ENCODE peak calls at places on chromosome 11, in seven cellular contexts. V is trophoblast cell, T is IMR-90, Z is neuronal stem cell, M is mesendoderm, X is mesenchymal stem cell, H is H1. Y is an unnamed sample.

GRCh38 chr11:3156661-3157311 is 8.3 kb downstream of the OSBPL5 start:
- DNase-seq in V (no peak), T (no peak), Z (no peak), M (no peak), X (no peak), H (no peak), Y (no peak)

GRCh38 chr11:67240575-67241389 is 25.5 kb upstream of the GRK2 start:
- DNase-seq in V (peak), T (peak), Z (no peak), M (peak), X (peak), H (no peak), Y (peak)

GRCh38 chr11:7579226-7579825 is 65.5 kb downstream of the PPFIBP2 start:
- DNase-seq in V (peak), T (peak), Z (no peak), M (no peak), X (peak), H (no peak), Y (no peak)

GRCh38 chr11:13970986-13971385 is 8.5 kb downstream of the SPON1 start:
- DNase-seq in V (peak), T (no peak), Z (no peak), M (peak), X (no peak), H (no peak), Y (peak)

GRCh38 chr11:102518296-102519094 is 12.1 kb downstream of the MMP7 start:
- DNase-seq in V (no peak), T (no peak), Z (no peak), M (peak), X (no peak), H (no peak), Y (no peak)

GRCh38 chr11:35323076-35323868 is 96.1 kb downstream of the SLC1A2 start:
- DNase-seq in V (peak), T (peak), Z (no peak), M (no peak), X (no peak), H (no peak), Y (no peak)

GRCh38 chr11:34423300-34423699 is 15.4 kb upstream of the CAT start:
- DNase-seq in V (peak), T (no peak), Z (no peak), M (peak), X (no peak), H (no peak), Y (no peak)

GRCh38 chr11:112797072-112797471 is 164.1 kb upstream of the NCAM1 start:
- DNase-seq in V (peak), T (no peak), Z (peak), M (peak), X (peak), H (peak), Y (peak)

GRCh38 chr11:44112083-44112865 is 16.8 kb downstream of the EXT2 start:
- DNase-seq in V (no peak), T (peak), Z (no peak), M (no peak), X (peak), H (no peak), Y (no peak)

GRCh38 chr11:84558085-84558905 is 1068.8 kb downstream of the DLG2 start:
- DNase-seq in V (peak), T (peak), Z (peak), M (peak), X (peak), H (no peak), Y (peak)

GRCh38 chr11:70225629-70226582 is 22.8 kb downstream of the FADD start:
- DNase-seq in V (no peak), T (no peak), Z (no peak), M (peak), X (no peak), H (no peak), Y (peak)

GRCh38 chr11:8338138-8338537 is 74.5 kb upstream of the LMO1 start:
- DNase-seq in V (peak), T (peak), Z (no peak), M (peak), X (peak), H (no peak), Y (peak)

GRCh38 chr11:96207459-96208449 is 135.2 kb downstream of the MAML2 start:
- DNase-seq in V (no peak), T (peak), Z (no peak), M (peak), X (peak), H (no peak), Y (no peak)

GRCh38 chr11:47466701-47467250 is 17.8 kb upstream of the RAPSN start:
- DNase-seq in V (no peak), T (no peak), Z (no peak), M (peak), X (no peak), H (no peak), Y (no peak)

GRCh38 chr11:100640071-100640470 is 47.0 kb upstream of the ARHGAP42 start:
- DNase-seq in V (no peak), T (peak), Z (no peak), M (no peak), X (no peak), H (no peak), Y (no peak)

GRCh38 chr11:46337626-46338345 is 9.5 kb upstream of the DGKZ start:
- DNase-seq in V (peak), T (no peak), Z (no peak), M (no peak), X (no peak), H (no peak), Y (no peak)

GRCh38 chr11:46564459-46564858 is 29.4 kb downstream of the AMBRA1 start:
- DNase-seq in V (peak), T (peak), Z (no peak), M (no peak), X (peak), H (no peak), Y (no peak)

GRCh38 chr11:126736682-126737404 is 263.7 kb downstream of the KIRREL3 start:
- DNase-seq in V (no peak), T (no peak), Z (no peak), M (no peak), X (no peak), H (no peak), Y (no peak)

GRCh38 chr11:64246874-64247728 is at the start of gene PPP1R14B:
- DNase-seq in V (peak), T (peak), Z (peak), M (peak), X (peak), H (no peak), Y (peak)

GRCh38 chr11:62452261-62452660 is 33.4 kb downstream of the SCGB1A1 start:
- DNase-seq in V (no peak), T (no peak), Z (no peak), M (no peak), X (peak), H (no peak), Y (no peak)

GRCh38 chr11:123601136-123601535 is 53.3 kb downstream of the SCN3B start:
- DNase-seq in V (peak), T (peak), Z (no peak), M (no peak), X (peak), H (no peak), Y (no peak)

GRCh38 chr11:116730568-116730967 is 42.2 kb downstream of the BUD13 start:
- DNase-seq in V (no peak), T (no peak), Z (no peak), M (no peak), X (no peak), H (no peak), Y (no peak)

GRCh38 chr11:119371778-119372182 is 9.7 kb downstream of the USP2 start:
- DNase-seq in V (no peak), T (no peak), Z (no peak), M (no peak), X (no peak), H (no peak), Y (peak)

GRCh38 chr11:101445761-101446160 is 138.0 kb downstream of the TRPC6 start:
- DNase-seq in V (no peak), T (no peak), Z (no peak), M (no peak), X (no peak), H (no peak), Y (no peak)

GRCh38 chr11:44837650-44838049 is 110.9 kb downstream of the TSPAN18 start:
- DNase-seq in V (peak), T (peak), Z (no peak), M (no peak), X (no peak), H (no peak), Y (no peak)

GRCh38 chr11:2987881-2988280 is 4.2 kb downstream of the NAP1L4 start:
- DNase-seq in V (no peak), T (no peak), Z (no peak), M (no peak), X (no peak), H (no peak), Y (no peak)

GRCh38 chr11:34601085-34601444 is 19.8 kb upstream of the EHF start:
- DNase-seq in V (no peak), T (peak), Z (no peak), M (peak), X (peak), H (no peak), Y (no peak)

GRCh38 chr11:88175004-88175706 is at the start of gene RAB38:
- DNase-seq in V (peak), T (peak), Z (peak), M (peak), X (peak), H (peak), Y (peak)

GRCh38 chr11:36492724-36493304 is 17.3 kb downstream of the TRAF6 start:
- DNase-seq in V (peak), T (peak), Z (peak), M (peak), X (peak), H (no peak), Y (no peak)

GRCh38 chr11:79971255-79971654 is 530.4 kb upstream of the TENM4 start:
- DNase-seq in V (no peak), T (no peak), Z (no peak), M (peak), X (no peak), H (no peak), Y (no peak)

GRCh38 chr11:19919050-19919561 is 206.5 kb downstream of the NAV2 start:
- DNase-seq in V (peak), T (peak), Z (no peak), M (no peak), X (peak), H (no peak), Y (no peak)

GRCh38 chr11:134779179-134779578 is 367.1 kb upstream of the B3GAT1 start:
- DNase-seq in V (no peak), T (no peak), Z (no peak), M (no peak), X (no peak), H (no peak), Y (no peak)

GRCh38 chr11:78050964-78051831 is 12.5 kb upstream of the THRSP start:
- DNase-seq in V (no peak), T (peak), Z (no peak), M (peak), X (peak), H (no peak), Y (peak)

GRCh38 chr11:69292221-69292648 is 1.7 kb upstream of the MYEOV start:
- DNase-seq in V (peak), T (no peak), Z (peak), M (peak), X (no peak), H (no peak), Y (peak)

GRCh38 chr11:103851166-103851651 is 185.2 kb upstream of the DDI1 start:
- DNase-seq in V (no peak), T (peak), Z (no peak), M (no peak), X (peak), H (no peak), Y (no peak)

GRCh38 chr11:74462009-74462408 is 5.3 kb downstream of the KCNE3 start:
- DNase-seq in V (peak), T (no peak), Z (no peak), M (peak), X (peak), H (no peak), Y (no peak)

DNA sequence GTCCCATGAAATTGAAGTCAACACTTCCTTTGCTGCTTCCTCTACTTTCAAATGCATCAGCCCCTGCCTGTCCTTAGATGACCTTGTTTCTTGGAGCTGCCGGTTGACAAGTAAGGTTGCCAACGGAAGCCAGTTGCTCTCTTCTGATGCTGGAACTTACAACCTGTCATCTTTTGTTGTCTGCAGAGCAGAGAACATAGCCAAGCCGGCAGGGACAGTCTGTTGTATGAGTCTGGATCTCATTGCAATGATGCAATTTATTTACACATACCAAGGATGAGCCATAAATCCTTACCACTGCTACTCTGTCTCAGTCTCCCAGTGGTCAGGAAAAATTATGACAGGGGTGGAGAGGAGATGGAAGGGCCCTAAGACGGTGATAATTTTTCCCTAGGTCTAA is 151.4 kb downstream of the BLID start:
- DNase-seq in V (no peak), T (peak), Z (no peak), M (peak), X (peak), H (no peak), Y (no peak)
- H2BK5ac ChIP-seq in V (no peak), T (peak), Z (no peak), M (no peak), X (no peak), H (no peak), Y (no peak)

GRCh38 chr11:28797536-28797935 is 689.3 kb downstream of the METTL15 start:
- DNase-seq in V (no peak), T (no peak), Z (no peak), M (no peak), X (no peak), H (no peak), Y (no peak)
- H3K4ac ChIP-seq in V (no peak), T (no peak), Z (no peak), M (no peak), X (no peak), H (no peak), Y (no peak)

GRCh38 chr11:12789574-12789973 is 115.4 kb downstream of the TEAD1 start:
- DNase-seq in V (no peak), T (no peak), Z (no peak), M (no peak), X (no peak), H (no peak), Y (no peak)
- H2BK5ac ChIP-seq in V (no peak), T (no peak), Z (no peak), M (no peak), X (no peak), H (no peak), Y (no peak)

GRCh38 chr11:16322190-16322589 is 34.2 kb downstream of the SOX6 start:
- DNase-seq in V (no peak), T (no peak), Z (no peak), M (no peak), X (no peak), H (no peak), Y (no peak)
- H3K4ac ChIP-seq in V (no peak), T (no peak), Z (no peak), M (no peak), X (no peak), H (no peak), Y (no peak)